ENCODE peak calls at places on chromosomes 16 and 17, in seven cellular contexts. One of them, this sample, is unnamed.

GRCh38 chr16:80014241-80014939 is 413.9 kb upstream of the MAF start:
- DNase-seq in esophagus muscularis mucosa: no peak
- DNase-seq in uterus: no peak
- DNase-seq in tibial nerve: no peak
- DNase-seq in Peyer's patch: no peak
- DNase-seq in heart left ventricle: no peak
- DNase-seq in breast epithelium: no peak
- DNase-seq in this sample: no peak

GRCh38 chr17:40980117-40980516 is 4.0 kb downstream of the KRT40 start:
- DNase-seq in esophagus muscularis mucosa: no peak
- DNase-seq in uterus: no peak
- DNase-seq in tibial nerve: no peak
- DNase-seq in Peyer's patch: no peak
- DNase-seq in heart left ventricle: no peak
- DNase-seq in breast epithelium: no peak
- DNase-seq in this sample: no peak

GRCh38 chr17:10652984-10653680 is 4.0 kb downstream of the MYH3 start:
- DNase-seq in esophagus muscularis mucosa: no peak
- DNase-seq in uterus: no peak
- DNase-seq in tibial nerve: no peak
- DNase-seq in Peyer's patch: no peak
- DNase-seq in heart left ventricle: no peak
- DNase-seq in breast epithelium: no peak
- DNase-seq in this sample: no peak

GRCh38 chr16:53511403-53512280 is 8.6 kb upstream of the AKTIP start:
- DNase-seq in esophagus muscularis mucosa: no peak
- DNase-seq in uterus: no peak
- DNase-seq in tibial nerve: no peak
- DNase-seq in Peyer's patch: no peak
- DNase-seq in heart left ventricle: no peak
- DNase-seq in breast epithelium: peak; percentile 53
- DNase-seq in this sample: no peak

GRCh38 chr16:84228321-84228838 is 11.4 kb downstream of the KCNG4 start:
- DNase-seq in esophagus muscularis mucosa: peak; percentile 95
- DNase-seq in uterus: peak; percentile 71
- DNase-seq in tibial nerve: peak; percentile 78
- DNase-seq in Peyer's patch: no peak
- DNase-seq in heart left ventricle: peak; percentile 79
- DNase-seq in breast epithelium: peak; percentile 27
- DNase-seq in this sample: peak; percentile 97

GRCh38 chr16:61862756-61863155 is 173.5 kb downstream of the CDH8 start:
- DNase-seq in esophagus muscularis mucosa: no peak
- DNase-seq in uterus: no peak
- DNase-seq in tibial nerve: no peak
- DNase-seq in Peyer's patch: no peak
- DNase-seq in heart left ventricle: no peak
- DNase-seq in breast epithelium: no peak
- DNase-seq in this sample: no peak

GRCh38 chr17:8997994-8998628 is 23.2 kb upstream of the NTN1 start:
- DNase-seq in esophagus muscularis mucosa: no peak
- DNase-seq in uterus: no peak
- DNase-seq in tibial nerve: peak; percentile 48
- DNase-seq in Peyer's patch: peak; percentile 76
- DNase-seq in heart left ventricle: peak; percentile 44
- DNase-seq in breast epithelium: no peak
- DNase-seq in this sample: peak; percentile 59

GRCh38 chr16:73192227-73192894 is 144.4 kb upstream of the ZFHX3 start:
- DNase-seq in esophagus muscularis mucosa: no peak
- DNase-seq in uterus: no peak
- DNase-seq in tibial nerve: no peak
- DNase-seq in Peyer's patch: no peak
- DNase-seq in heart left ventricle: no peak
- DNase-seq in breast epithelium: no peak
- DNase-seq in this sample: peak; percentile 18

GRCh38 chr16:22124583-22125284 is 32.4 kb downstream of the VWA3A start:
- DNase-seq in esophagus muscularis mucosa: no peak
- DNase-seq in uterus: no peak
- DNase-seq in tibial nerve: no peak
- DNase-seq in Peyer's patch: no peak
- DNase-seq in heart left ventricle: no peak
- DNase-seq in breast epithelium: no peak
- DNase-seq in this sample: no peak

GRCh38 chr17:68106085-68106484 is 70.5 kb downstream of the KPNA2 start:
- DNase-seq in esophagus muscularis mucosa: no peak
- DNase-seq in uterus: no peak
- DNase-seq in tibial nerve: no peak
- DNase-seq in Peyer's patch: no peak
- DNase-seq in heart left ventricle: no peak
- DNase-seq in breast epithelium: no peak
- DNase-seq in this sample: no peak

GRCh38 chr17:39889200-39889599 is 21.2 kb downstream of the ZPBP2 start:
- DNase-seq in esophagus muscularis mucosa: no peak
- DNase-seq in uterus: no peak
- DNase-seq in tibial nerve: no peak
- DNase-seq in Peyer's patch: no peak
- DNase-seq in heart left ventricle: no peak
- DNase-seq in breast epithelium: no peak
- DNase-seq in this sample: no peak

GRCh38 chr17:56185491-56185890 is 32.2 kb downstream of the ANKFN1 start:
- DNase-seq in esophagus muscularis mucosa: no peak
- DNase-seq in uterus: no peak
- DNase-seq in tibial nerve: no peak
- DNase-seq in Peyer's patch: no peak
- DNase-seq in heart left ventricle: no peak
- DNase-seq in breast epithelium: no peak
- DNase-seq in this sample: no peak

GRCh38 chr17:63419949-63420867 is 25.9 kb downstream of the CYB561 start:
- DNase-seq in esophagus muscularis mucosa: no peak
- DNase-seq in uterus: no peak
- DNase-seq in tibial nerve: no peak
- DNase-seq in Peyer's patch: no peak
- DNase-seq in heart left ventricle: no peak
- DNase-seq in breast epithelium: no peak
- DNase-seq in this sample: no peak

GRCh38 chr16:1551166-1551565 is 17.7 kb downstream of the TMEM204 start:
- DNase-seq in esophagus muscularis mucosa: no peak
- DNase-seq in uterus: no peak
- DNase-seq in tibial nerve: no peak
- DNase-seq in Peyer's patch: no peak
- DNase-seq in heart left ventricle: no peak
- DNase-seq in breast epithelium: no peak
- DNase-seq in this sample: no peak
- TF ChIP-seq CTCF in esophagus muscularis mucosa: no peak
- TF ChIP-seq CTCF in uterus: no peak
- TF ChIP-seq CTCF in tibial nerve: no peak
- TF ChIP-seq CTCF in Peyer's patch: no peak
- TF ChIP-seq CTCF in heart left ventricle: no peak
- TF ChIP-seq CTCF in breast epithelium: no peak
- TF ChIP-seq CTCF in this sample: no peak

DNA sequence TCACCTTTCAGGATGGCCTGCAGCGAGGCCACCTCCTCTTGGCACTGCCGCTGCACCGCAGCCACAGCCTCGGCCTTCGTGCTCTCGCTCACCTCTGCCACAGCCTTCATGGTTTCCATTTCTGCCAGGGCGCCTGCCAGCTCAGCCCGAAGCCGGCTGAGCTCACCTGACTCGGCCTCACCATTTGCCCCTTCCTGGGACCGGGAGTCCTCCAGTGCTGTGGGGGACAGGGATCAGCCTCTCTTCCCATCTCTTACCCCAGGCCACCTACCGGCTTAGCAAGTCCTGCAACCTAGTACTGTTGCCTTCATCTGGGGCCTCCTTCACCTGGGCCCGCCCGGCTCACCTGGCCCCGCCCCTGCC is 658 bp downstream of the RABEP2 start:
- DNase-seq in esophagus muscularis mucosa: no peak
- DNase-seq in uterus: no peak
- DNase-seq in tibial nerve: no peak
- DNase-seq in Peyer's patch: no peak
- DNase-seq in heart left ventricle: no peak
- DNase-seq in breast epithelium: no peak
- DNase-seq in this sample: no peak
- TF ChIP-seq POLR2A in esophagus muscularis mucosa: no peak
- TF ChIP-seq POLR2A in uterus: no peak
- TF ChIP-seq POLR2A in tibial nerve: no peak
- TF ChIP-seq POLR2A in Peyer's patch: peak; percentile 50
- TF ChIP-seq POLR2A in heart left ventricle: no peak
- TF ChIP-seq POLR2A in breast epithelium: no peak
- TF ChIP-seq POLR2A in this sample: no peak

GRCh38 chr16:29842732-29843346 is 20.2 kb downstream of the CDIPT start:
- DNase-seq in esophagus muscularis mucosa: no peak
- DNase-seq in uterus: no peak
- DNase-seq in tibial nerve: no peak
- DNase-seq in Peyer's patch: no peak
- DNase-seq in heart left ventricle: no peak
- DNase-seq in breast epithelium: no peak
- DNase-seq in this sample: no peak
- TF ChIP-seq CTCF in esophagus muscularis mucosa: no peak
- TF ChIP-seq CTCF in uterus: no peak
- TF ChIP-seq CTCF in tibial nerve: no peak
- TF ChIP-seq CTCF in Peyer's patch: peak; percentile 7
- TF ChIP-seq CTCF in heart left ventricle: no peak
- TF ChIP-seq CTCF in breast epithelium: no peak
- TF ChIP-seq CTCF in this sample: peak; percentile 14

DNA sequence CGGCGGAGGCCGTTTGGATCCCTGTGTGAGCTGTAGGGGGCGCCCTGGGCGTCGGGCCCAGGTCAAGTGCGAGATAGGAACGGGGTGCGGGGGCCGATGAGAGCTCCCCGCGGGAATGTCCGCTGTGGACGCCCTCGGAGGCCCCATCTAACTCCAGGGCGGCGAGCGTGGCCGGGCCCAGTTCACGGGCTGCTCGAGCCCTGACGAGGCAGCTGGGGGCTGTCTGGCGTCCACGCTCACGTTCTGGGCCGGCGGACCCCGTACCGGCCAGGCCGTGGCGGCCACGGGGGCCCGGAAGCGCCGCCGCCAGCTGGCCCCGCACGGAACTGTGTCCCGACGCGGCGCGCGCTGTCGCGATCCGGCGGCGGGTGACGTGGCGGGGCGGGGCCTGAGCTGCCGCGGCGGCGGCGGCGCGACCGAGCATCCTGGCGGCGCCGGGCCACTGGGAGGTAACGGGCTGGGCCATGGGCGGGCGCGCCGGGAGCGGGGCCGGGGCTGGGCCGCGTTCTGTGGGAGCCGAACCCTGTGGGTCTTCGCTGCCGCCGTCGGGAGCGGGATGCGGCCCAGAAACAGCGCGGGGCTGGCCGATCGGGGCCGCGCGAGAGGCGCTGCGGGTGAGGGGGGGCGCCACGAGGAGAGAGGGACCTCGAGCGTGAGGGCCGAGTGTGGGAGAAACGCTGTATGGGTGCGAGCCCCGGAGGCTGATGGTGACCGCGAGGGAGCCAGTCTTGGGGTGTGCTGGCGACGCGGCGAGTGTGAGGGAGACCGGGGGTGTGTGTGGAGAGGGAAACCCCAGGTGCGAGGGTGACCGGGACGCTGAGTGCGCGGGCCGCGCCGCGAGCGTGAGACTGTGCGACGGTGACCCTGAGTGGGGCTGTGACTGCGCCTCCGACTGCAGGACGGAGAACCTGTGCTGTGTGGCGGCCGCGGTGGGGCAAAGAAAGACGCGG is at the start of gene SLC7A6:
- DNase-seq in esophagus muscularis mucosa: peak; percentile 93
- DNase-seq in uterus: peak; percentile 74
- DNase-seq in tibial nerve: peak; percentile 57
- DNase-seq in Peyer's patch: peak; percentile 81
- DNase-seq in heart left ventricle: peak; percentile 78
- DNase-seq in breast epithelium: peak; percentile 42
- DNase-seq in this sample: peak; percentile 88
- TF ChIP-seq POLR2A in esophagus muscularis mucosa: peak; percentile 80
- TF ChIP-seq POLR2A in uterus: peak; percentile 78
- TF ChIP-seq POLR2A in tibial nerve: peak; percentile 14
- TF ChIP-seq POLR2A in Peyer's patch: peak; percentile 54
- TF ChIP-seq POLR2A in heart left ventricle: peak; percentile 86
- TF ChIP-seq POLR2A in breast epithelium: no peak
- TF ChIP-seq POLR2A in this sample: peak; percentile 55

GRCh38 chr16:68367891-68368601 is 57.2 kb downstream of the PRMT7 start:
- DNase-seq in esophagus muscularis mucosa: no peak
- DNase-seq in uterus: no peak
- DNase-seq in tibial nerve: no peak
- DNase-seq in Peyer's patch: peak; percentile 23
- DNase-seq in heart left ventricle: no peak
- DNase-seq in breast epithelium: no peak
- DNase-seq in this sample: no peak

GRCh38 chr16:68367440-68367839 is 56.6 kb downstream of the PRMT7 start:
- DNase-seq in esophagus muscularis mucosa: no peak
- DNase-seq in uterus: no peak
- DNase-seq in tibial nerve: no peak
- DNase-seq in Peyer's patch: no peak
- DNase-seq in heart left ventricle: no peak
- DNase-seq in breast epithelium: no peak
- DNase-seq in this sample: no peak

GRCh38 chr16:68368602-68368944 is 57.8 kb downstream of the PRMT7 start:
- DNase-seq in esophagus muscularis mucosa: no peak
- DNase-seq in uterus: no peak
- DNase-seq in tibial nerve: no peak
- DNase-seq in Peyer's patch: peak; percentile 30
- DNase-seq in heart left ventricle: no peak
- DNase-seq in breast epithelium: no peak
- DNase-seq in this sample: no peak

GRCh38 chr16:68366062-68366461 is 55.2 kb downstream of the PRMT7 start:
- DNase-seq in esophagus muscularis mucosa: no peak
- DNase-seq in uterus: no peak
- DNase-seq in tibial nerve: no peak
- DNase-seq in Peyer's patch: no peak
- DNase-seq in heart left ventricle: no peak
- DNase-seq in breast epithelium: no peak
- DNase-seq in this sample: no peak

DNA sequence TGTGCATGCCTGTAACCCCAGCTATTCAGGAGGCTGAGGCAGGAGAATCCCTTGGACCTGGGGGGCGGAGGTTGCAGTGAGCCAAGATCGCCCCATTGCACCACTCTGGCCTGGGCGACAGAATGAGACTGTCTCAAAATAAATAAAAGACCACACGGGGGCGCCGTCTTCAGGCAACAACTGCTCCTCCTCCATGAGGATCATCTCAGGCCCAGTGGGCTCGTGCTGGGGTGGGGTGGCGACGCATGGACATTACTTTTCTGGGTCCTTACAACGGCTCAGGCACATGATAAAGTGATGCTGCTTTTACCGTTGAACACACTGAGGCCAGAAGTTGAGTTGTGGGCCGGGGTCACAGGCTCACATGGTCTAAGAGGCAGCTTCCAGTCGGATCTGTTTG is 56.2 kb downstream of the PRMT7 start:
- DNase-seq in esophagus muscularis mucosa: no peak
- DNase-seq in uterus: no peak
- DNase-seq in tibial nerve: peak; percentile 41
- DNase-seq in Peyer's patch: peak; percentile 52
- DNase-seq in heart left ventricle: no peak
- DNase-seq in breast epithelium: no peak
- DNase-seq in this sample: peak; percentile 87
- TF ChIP-seq CTCF in esophagus muscularis mucosa: peak; percentile 21
- TF ChIP-seq CTCF in uterus: no peak
- TF ChIP-seq CTCF in tibial nerve: peak; percentile 32
- TF ChIP-seq CTCF in Peyer's patch: peak; percentile 53
- TF ChIP-seq CTCF in heart left ventricle: peak; percentile 52
- TF ChIP-seq CTCF in breast epithelium: peak; percentile 23
- TF ChIP-seq CTCF in this sample: peak; percentile 16